ENCODE peak calls at places on chromosomes 4 and X, in six cellular contexts. M, H, D, L, Z and I are unnamed samples.

GRCh38 chrX:47707031-47707780 is 48.2 kb upstream of the UXT start:
- DNase-seq in M (no peak), H (no peak), D (no peak), L (peak; percentile 57), Z (no peak), I (peak; percentile 29)

GRCh38 chr4:124334119-124334518 is 378.4 kb downstream of the ANKRD50 start:
- DNase-seq in M (no peak), H (peak; percentile 36), D (no peak), L (peak; percentile 46), Z (no peak), I (no peak)

GRCh38 chrX:134460005-134460860 is at the start of gene HPRT1:
- DNase-seq in M (peak; percentile 93), H (peak; percentile 81), D (peak; percentile 82), L (peak; percentile 79), Z (peak; percentile 86), I (peak; percentile 80)

GRCh38 chrX:56783450-56783831 is 54.4 kb downstream of the NBDY start:
- DNase-seq in M (peak; percentile 95), H (no peak), D (no peak), L (peak; percentile 74), Z (peak; percentile 83), I (no peak)

GRCh38 chr4:10006236-10006603 is 15.1 kb downstream of the SLC2A9 start:
- DNase-seq in M (no peak), H (peak; percentile 39), D (peak; percentile 43), L (no peak), Z (no peak), I (no peak)

GRCh38 chr4:86106475-86106874 is 253.4 kb downstream of the MAPK10 start:
- DNase-seq in M (no peak), H (no peak), D (no peak), L (no peak), Z (no peak), I (no peak)

GRCh38 chr4:88010921-88011320 is 3.5 kb downstream of the PKD2 start:
- DNase-seq in M (no peak), H (no peak), D (no peak), L (no peak), Z (no peak), I (no peak)

GRCh38 chr4:95636061-95636460 is 87.3 kb upstream of the UNC5C start:
- DNase-seq in M (no peak), H (no peak), D (no peak), L (no peak), Z (no peak), I (no peak)

GRCh38 chr4:1623390-1623789 is 60.7 kb downstream of the FAM53A start:
- DNase-seq in M (no peak), H (no peak), D (no peak), L (no peak), Z (no peak), I (no peak)

GRCh38 chr4:38590017-38590416 is 74.0 kb upstream of the KLF3 start:
- DNase-seq in M (no peak), H (no peak), D (no peak), L (no peak), Z (no peak), I (no peak)

GRCh38 chr4:118351851-118352827 is 664 bp downstream of the PRSS12 start:
- DNase-seq in M (peak; percentile 88), H (peak; percentile 59), D (peak; percentile 11), L (peak; percentile 82), Z (peak; percentile 24), I (peak; percentile 75)

GRCh38 chrX:10597871-10598270 is 22.5 kb downstream of the MID1 start:
- DNase-seq in M (no peak), H (peak; percentile 56), D (no peak), L (peak; percentile 15), Z (no peak), I (peak; percentile 31)

GRCh38 chr4:29540439-29541102 is 1179.6 kb upstream of the PCDH7 start:
- DNase-seq in M (no peak), H (no peak), D (no peak), L (no peak), Z (no peak), I (no peak)

GRCh38 chr4:109207060-109207459 is 95.4 kb downstream of the COL25A1 start:
- DNase-seq in M (no peak), H (no peak), D (no peak), L (no peak), Z (no peak), I (no peak)

GRCh38 chrX:119516157-119516702 is 48.0 kb downstream of the SLC25A5 start:
- DNase-seq in M (no peak), H (peak; percentile 28), D (peak; percentile 70), L (peak; percentile 33), Z (no peak), I (no peak)

GRCh38 chrX:150456466-150456865 is 93.3 kb downstream of the MAMLD1 start:
- DNase-seq in M (no peak), H (no peak), D (no peak), L (no peak), Z (no peak), I (no peak)

GRCh38 chr4:41281038-41281634 is 24.4 kb downstream of the UCHL1 start:
- DNase-seq in M (no peak), H (peak; percentile 53), D (peak; percentile 64), L (peak; percentile 57), Z (no peak), I (no peak)

GRCh38 chr4:102575369-102576129 is 74.4 kb downstream of the NFKB1 start:
- DNase-seq in M (no peak), H (peak; percentile 2), D (no peak), L (no peak), Z (no peak), I (no peak)

GRCh38 chr4:146165840-146166239 is 9.7 kb upstream of the LSM6 start:
- DNase-seq in M (no peak), H (peak; percentile 0), D (no peak), L (no peak), Z (no peak), I (no peak)

GRCh38 chr4:39559641-39560040 is 32.4 kb upstream of the UGDH start:
- DNase-seq in M (no peak), H (no peak), D (no peak), L (no peak), Z (no peak), I (no peak)

GRCh38 chrX:31397119-31397518 is 325.3 kb upstream of the FTHL17 start:
- DNase-seq in M (no peak), H (no peak), D (no peak), L (no peak), Z (no peak), I (no peak)

GRCh38 chr4:1449833-1450741 is 43.8 kb upstream of the NKX1-1 start:
- DNase-seq in M (peak; percentile 59), H (no peak), D (peak; percentile 27), L (no peak), Z (no peak), I (no peak)

GRCh38 chr4:184153781-184154542 is 63.7 kb downstream of the ENPP6 start:
- DNase-seq in M (peak; percentile 58), H (no peak), D (no peak), L (no peak), Z (no peak), I (no peak)

GRCh38 chr4:5821665-5822358 is 71.1 kb downstream of the CRMP1 start:
- DNase-seq in M (no peak), H (no peak), D (no peak), L (peak; percentile 53), Z (no peak), I (peak; percentile 70)
- TF ChIP-seq CTCF in M (no peak), H (no peak), D (peak; percentile 50), L (peak; percentile 90), Z (peak; percentile 42), I (peak; percentile 91)

GRCh38 chrX:112512509-112512908 is 167.2 kb downstream of the LHFPL1 start:
- DNase-seq in M (no peak), H (no peak), D (no peak), L (peak; percentile 26), Z (no peak), I (no peak)
- TF ChIP-seq CTCF in M (no peak), H (no peak), D (no peak), L (peak; percentile 16), Z (no peak), I (no peak)

GRCh38 chr4:162499478-162499877 is 335.7 kb upstream of the FSTL5 start:
- DNase-seq in M (no peak), H (no peak), D (no peak), L (no peak), Z (no peak), I (no peak)
- TF ChIP-seq CTCF in M (no peak), H (no peak), D (peak; percentile 25), L (no peak), Z (no peak), I (peak; percentile 42)

GRCh38 chr4:33625762-33626161 is 2618.6 kb downstream of the ARAP2 start:
- DNase-seq in M (no peak), H (no peak), D (no peak), L (peak; percentile 45), Z (no peak), I (no peak)
- TF ChIP-seq CTCF in M (no peak), H (no peak), D (no peak), L (peak; percentile 58), Z (no peak), I (no peak)

GRCh38 chr4:46254788-46255187 is 130.9 kb upstream of the GABRG1 start:
- DNase-seq in M (no peak), H (no peak), D (no peak), L (no peak), Z (no peak), I (no peak)
- TF ChIP-seq CTCF in M (no peak), H (no peak), D (no peak), L (no peak), Z (no peak), I (no peak)

DNA sequence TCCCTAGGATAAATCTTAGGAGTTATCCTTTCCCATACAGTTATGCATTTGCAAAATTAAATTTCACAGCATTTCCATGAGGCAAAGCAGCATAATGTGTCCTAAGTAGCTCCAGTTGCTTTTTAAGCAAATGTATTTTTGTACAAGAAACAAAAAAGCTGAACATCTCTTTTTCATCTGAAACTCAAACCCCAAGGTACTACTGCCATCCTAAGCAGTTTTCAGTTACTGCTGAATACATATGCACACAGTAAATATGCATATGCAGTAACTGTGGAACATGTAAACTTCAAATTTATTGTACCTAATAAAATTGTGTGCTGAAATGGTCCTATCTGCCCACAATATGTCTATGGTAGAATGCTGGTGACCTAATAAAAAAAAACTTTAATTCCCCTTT is 458.6 kb upstream of the INTU start:
- DNase-seq in M (no peak), H (no peak), D (no peak), L (no peak), Z (no peak), I (no peak)
- TF ChIP-seq CTCF in M (no peak), H (no peak), D (no peak), L (no peak), Z (no peak), I (no peak)

DNA sequence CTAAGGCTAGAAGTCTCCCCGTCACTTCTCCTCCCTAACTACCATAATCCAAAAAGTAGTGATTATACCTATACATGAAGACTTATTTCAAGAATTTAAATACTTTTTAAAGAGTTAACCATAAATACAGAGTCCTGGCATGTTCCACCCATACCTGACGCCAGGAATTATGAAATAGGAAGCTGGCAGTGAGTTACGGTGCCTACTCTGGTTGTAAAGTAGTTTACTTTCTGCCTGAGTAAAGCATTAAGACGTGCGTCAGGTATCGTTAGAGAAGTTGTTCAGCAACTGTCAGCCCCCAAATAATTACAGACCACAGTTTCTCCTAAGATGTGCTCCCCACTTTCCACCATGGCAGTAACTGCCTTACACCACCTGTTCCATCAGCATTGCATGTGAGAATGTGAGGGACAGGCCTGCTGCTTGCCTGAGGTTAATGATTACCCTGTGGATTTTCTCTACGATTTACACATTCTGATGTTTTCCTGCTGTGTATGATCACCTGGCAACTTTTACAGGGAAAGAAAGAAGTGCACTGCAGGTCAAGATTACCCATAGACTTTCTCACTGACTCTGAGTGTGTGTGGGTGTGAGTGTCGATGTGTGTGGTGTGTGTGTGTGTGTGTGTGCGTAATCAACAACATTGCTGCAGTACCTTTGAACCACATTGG is 92.3 kb upstream of the SLC7A11 start:
- DNase-seq in M (no peak), H (peak; percentile 30), D (no peak), L (no peak), Z (no peak), I (no peak)
- TF ChIP-seq CTCF in M (no peak), H (no peak), D (no peak), L (no peak), Z (no peak), I (no peak)

GRCh38 chr4:8344387-8344786 is 74.8 kb downstream of the HTRA3 start:
- DNase-seq in M (peak; percentile 69), H (no peak), D (no peak), L (no peak), Z (no peak), I (no peak)
- TF ChIP-seq CTCF in M (no peak), H (no peak), D (no peak), L (no peak), Z (no peak), I (no peak)